ENCODE peak calls at places on chromosomes 4 and X, in four cellular contexts. C is EL, X is neuronal stem cell, G is NCI-H460. T is an unnamed sample.

GRCh38 chr4:16707874-16708273 is 190.6 kb downstream of the LDB2 start:
- DNase-seq in C (no peak), X (no peak), G (no peak), T (no peak)

GRCh38 chr4:71545168-71545567 is 206.3 kb downstream of the SLC4A4 start:
- DNase-seq in C (peak; percentile 18), X (no peak), G (no peak), T (no peak)

GRCh38 chr4:164866817-164867490 is 10.0 kb upstream of the APELA start:
- DNase-seq in C (peak; percentile 0), X (no peak), G (no peak), T (no peak)

GRCh38 chr4:25810815-25811690 is 51.7 kb downstream of the SEL1L3 start:
- DNase-seq in C (peak; percentile 26), X (no peak), G (no peak), T (no peak)

GRCh38 chr4:137909910-137910309 is 332.2 kb downstream of the SLC7A11 start:
- DNase-seq in C (peak; percentile 19), X (no peak), G (no peak), T (no peak)

GRCh38 chrX:95057341-95057740 is 1383.3 kb downstream of the FAM133A start:
- DNase-seq in C (peak; percentile 26), X (no peak), G (no peak), T (no peak)

GRCh38 chrX:72351606-72352338 is 46.1 kb upstream of the CITED1 start:
- DNase-seq in C (no peak), X (no peak), G (no peak), T (no peak)

GRCh38 chrX:8632949-8633348 is 99.0 kb downstream of the ANOS1 start:
- DNase-seq in C (no peak), X (no peak), G (no peak), T (peak; percentile 1)

GRCh38 chr4:102343964-102344519 is 1.2 kb downstream of the SLC39A8 start:
- DNase-seq in C (no peak), X (peak; percentile 37), G (no peak), T (peak; percentile 16)

GRCh38 chr4:47837582-47838294 is at the start of gene CORIN:
- DNase-seq in C (no peak), X (no peak), G (no peak), T (peak; percentile 3)